ENCODE peak calls at places on chromosomes 4 and X, in six cellular contexts. P, R, D, N, T and Z are unnamed samples.

GRCh38 chr4:169416461-169416860 is 145.7 kb upstream of the SH3RF1 start:
- DNase-seq in T (no peak), R (no peak), D (no peak), P (no peak), N (no peak), Z (no peak)

GRCh38 chrX:77788050-77788449 is 2.0 kb upstream of the ATRX start:
- DNase-seq in R (no peak), D (no peak), P (no peak), T (peak; percentile 21), N (no peak), Z (no peak)

GRCh38 chr4:83267121-83267834 is 17.3 kb downstream of the COQ2 start:
- DNase-seq in N (no peak), P (peak; percentile 90), T (no peak), R (no peak), D (no peak), Z (no peak)

GRCh38 chr4:119103263-119103662 is 32.4 kb upstream of the MYOZ2 start:
- DNase-seq in R (peak; percentile 71), N (peak; percentile 99), P (peak; percentile 98), D (peak; percentile 96), T (peak; percentile 51), Z (peak; percentile 97)

GRCh38 chr4:153399358-153399757 is 54.9 kb downstream of the MND1 start:
- DNase-seq in P (no peak), R (no peak), D (no peak), T (no peak), N (no peak), Z (no peak)

GRCh38 chr4:184317234-184317918 is 99.7 kb upstream of the ENPP6 start:
- DNase-seq in R (no peak), N (no peak), T (no peak), D (no peak), P (no peak), Z (no peak)

GRCh38 chrX:1719270-1719669 is 104.4 kb downstream of the ASMT start:
- DNase-seq in T (no peak), D (no peak), N (no peak), R (no peak), P (no peak), Z (no peak)

GRCh38 chr4:143558286-143558685 is 44.8 kb downstream of the SMARCA5 start:
- DNase-seq in N (no peak), T (no peak), P (no peak), R (no peak), D (no peak), Z (no peak)

GRCh38 chr4:183448436-183448835 is 4.0 kb downstream of the CDKN2AIP start:
- DNase-seq in T (no peak), D (no peak), R (no peak), P (no peak), N (no peak), Z (no peak)

GRCh38 chrX:33205321-33205720 is 6.0 kb downstream of the DMD start:
- DNase-seq in D (no peak), N (no peak), T (no peak), R (no peak), P (no peak), Z (no peak)

GRCh38 chr4:3762264-3762663 is 3.9 kb upstream of the ADRA2C start:
- DNase-seq in P (no peak), T (no peak), N (no peak), R (no peak), D (no peak), Z (no peak)

GRCh38 chrX:35890699-35891098 is 28.8 kb upstream of the CFAP47 start:
- DNase-seq in P (peak; percentile 33), N (no peak), D (no peak), T (peak; percentile 71), R (peak; percentile 0), Z (no peak)

GRCh38 chrX:26375346-26375745 is 159.4 kb downstream of the MAGEB5 start:
- DNase-seq in T (no peak), N (no peak), D (no peak), R (no peak), P (no peak), Z (no peak)

GRCh38 chr4:76074468-76074867 is at the start of gene ART3:
- DNase-seq in T (peak; percentile 27), P (no peak), N (no peak), D (no peak), R (no peak), Z (no peak)

GRCh38 chr4:47839259-47839658 is 1.4 kb upstream of the CORIN start:
- DNase-seq in D (no peak), T (peak; percentile 61), R (no peak), N (no peak), P (peak; percentile 50), Z (no peak)

GRCh38 chrX:150405576-150405975 is 42.5 kb downstream of the MAMLD1 start:
- DNase-seq in P (no peak), T (peak; percentile 33), D (no peak), R (no peak), N (no peak), Z (no peak)

GRCh38 chrX:112910418-112910817 is 69.8 kb upstream of the AMOT start:
- DNase-seq in R (no peak), D (no peak), T (no peak), P (no peak), N (no peak), Z (no peak)
- H3K4me3 ChIP-seq in R (no peak overlapping the region), D (no peak overlapping the region), T (no peak overlapping the region), P (no peak overlapping the region), N (no peak overlapping the region), Z (no peak overlapping the region)

DNA sequence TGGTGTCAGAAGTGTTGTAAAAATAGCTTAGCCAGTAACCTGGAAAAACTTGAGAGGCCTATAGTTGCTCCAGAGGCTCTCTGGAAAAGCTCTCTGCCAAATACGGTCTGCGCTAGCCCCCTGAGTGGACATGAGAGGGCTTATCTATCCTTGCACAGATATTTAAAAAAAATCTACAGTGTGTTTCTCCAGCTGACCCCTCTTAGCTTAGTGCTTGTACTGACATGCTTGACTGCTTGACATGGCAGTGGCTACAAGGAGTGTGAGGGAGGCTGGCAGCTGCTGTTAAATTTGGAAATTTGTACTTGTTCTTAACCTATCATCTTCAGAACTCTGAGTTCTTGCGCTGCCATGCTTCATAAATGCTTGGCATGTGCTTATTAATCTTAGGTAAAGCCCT is 229.2 kb downstream of the RBMX2 start:
- DNase-seq in N (no peak), D (no peak), R (no peak), T (no peak), P (no peak), Z (no peak)
- H3K4me3 ChIP-seq in N (no peak overlapping the region), D (no peak overlapping the region), R (no peak overlapping the region), T (no peak overlapping the region), P (no peak overlapping the region), Z (no peak overlapping the region)

DNA sequence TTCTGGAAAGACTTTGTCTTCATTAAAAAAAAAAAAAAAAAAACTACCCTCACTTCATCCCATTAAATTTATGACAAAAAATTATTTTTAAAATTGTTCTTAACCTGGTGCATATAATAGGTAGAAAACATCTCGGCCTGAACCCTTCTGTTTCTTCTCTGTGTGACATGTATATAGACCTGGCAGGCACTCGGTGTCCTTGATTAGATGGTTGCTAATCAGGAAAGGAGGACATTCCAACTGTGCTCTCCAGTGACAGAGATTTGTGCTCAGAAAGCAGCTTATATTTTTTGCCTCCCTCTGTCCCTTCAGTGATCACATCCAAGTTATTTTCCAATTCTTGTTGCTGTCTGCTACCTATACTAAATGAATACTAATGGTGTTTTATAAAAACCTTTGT is 355.6 kb downstream of the CBLL2 start:
- DNase-seq in T (no peak), N (no peak), R (no peak), P (no peak), D (no peak), Z (no peak)
- H3K4me3 ChIP-seq in T (no peak overlapping the region), N (no peak overlapping the region), R (no peak overlapping the region), P (no peak overlapping the region), D (no peak overlapping the region), Z (no peak overlapping the region)

GRCh38 chr4:92303621-92304027 is at the start of gene GRID2:
- DNase-seq in D (no peak), T (peak; percentile 90), R (no peak), N (no peak), P (peak; percentile 38), Z (no peak)
- H3K4me3 ChIP-seq in D (no peak within 1 kb of the TSS), T (peak within 1 kb of the TSS; percentile 72), R (peak within 1 kb of the TSS; percentile 46), N (no peak within 1 kb of the TSS), P (peak within 1 kb of the TSS; percentile 53), Z (no peak within 1 kb of the TSS)

DNA sequence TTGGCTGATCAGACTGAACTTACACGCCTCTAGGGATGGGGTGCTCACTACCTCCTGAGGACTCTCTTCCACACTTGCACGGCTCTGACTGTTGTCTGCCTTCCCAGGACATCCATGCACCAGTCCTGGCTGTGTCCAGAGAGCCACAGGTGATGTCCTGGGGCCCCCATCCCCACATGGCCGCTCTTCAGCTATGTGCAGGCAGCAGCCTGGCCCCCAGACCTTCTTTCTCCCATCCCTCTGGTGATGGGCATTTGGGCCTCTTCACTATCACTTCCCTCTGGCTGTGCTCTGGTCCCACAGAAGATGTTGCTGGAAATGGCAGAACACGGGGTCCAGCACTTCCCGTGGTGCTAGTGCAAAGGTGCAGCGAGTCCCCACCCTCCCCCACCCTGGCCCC is 40.9 kb upstream of the HMX1 start:
- DNase-seq in D (no peak), P (no peak), N (no peak), R (no peak), T (no peak), Z (no peak)
- H3K4me3 ChIP-seq in D (no peak overlapping the region), P (no peak overlapping the region), N (no peak overlapping the region), R (no peak overlapping the region), T (no peak overlapping the region), Z (no peak overlapping the region)

DNA sequence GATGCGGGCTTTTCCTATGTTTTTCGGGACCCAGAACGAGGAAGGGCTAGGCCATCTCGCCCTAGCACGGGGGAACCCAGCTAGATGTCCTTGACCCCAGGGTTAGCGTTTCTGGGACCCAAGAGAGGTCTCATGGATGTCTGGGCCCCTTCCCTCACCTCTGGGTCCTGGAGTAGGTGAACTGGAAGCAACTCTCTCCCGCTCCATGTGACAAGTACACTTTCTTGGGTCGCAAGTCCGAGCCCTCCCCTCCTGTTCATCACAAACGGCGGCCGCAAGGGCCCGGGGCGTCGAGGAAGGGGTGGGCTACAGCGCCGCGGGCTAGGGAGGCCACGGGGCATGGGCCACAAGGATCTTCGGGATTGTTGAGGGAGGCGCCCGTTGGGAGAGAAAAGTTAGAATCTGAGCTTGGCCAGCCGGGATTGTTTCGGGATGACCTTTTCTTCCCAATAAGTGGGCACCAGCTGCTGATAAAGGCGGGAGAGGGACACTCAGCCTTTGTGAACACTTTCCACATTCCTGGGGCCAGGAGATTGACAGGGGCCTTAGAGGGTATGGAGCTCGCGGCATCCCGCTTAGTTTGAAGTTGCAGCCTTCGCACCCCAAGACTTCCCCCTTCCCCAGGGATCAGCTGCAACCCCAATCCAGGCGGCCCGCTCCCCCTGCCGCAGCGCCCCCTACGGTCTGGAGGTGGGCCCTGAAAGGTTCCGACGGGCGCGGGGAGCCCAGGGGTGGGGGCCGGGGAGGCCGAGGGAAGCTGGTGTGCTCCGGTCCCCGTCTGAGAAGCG is 137.0 kb upstream of the ZIC3 start:
- DNase-seq in D (no peak), N (no peak), R (no peak), P (no peak), T (peak; percentile 69), Z (no peak)
- H3K4me3 ChIP-seq in D (no peak overlapping the region), N (no peak overlapping the region), R (no peak overlapping the region), P (no peak overlapping the region), T (peak overlapping the region; percentile 66), Z (no peak overlapping the region)

GRCh38 chr4:109826719-109827118 is 1.1 kb upstream of the RRH start:
- DNase-seq in D (no peak), P (peak; percentile 52), R (no peak), N (no peak), T (peak; percentile 27), Z (no peak)
- H3K4me3 ChIP-seq in D (no peak overlapping the region), P (no peak overlapping the region), R (no peak overlapping the region), N (no peak overlapping the region), T (no peak overlapping the region), Z (no peak overlapping the region)